ENCODE peak calls at places on chromosome 7, in five cellular contexts. M is thyroid gland, U is testis, X is ovary, G is A549. C is an unnamed sample.

GRCh38 chr7:116423499-116423898 is 76.0 kb upstream of the CAV2 start:
- DNase-seq in M (no peak), U (no peak), X (no peak), G (no peak), C (no peak)

GRCh38 chr7:140197938-140198337 is 21.2 kb upstream of the KDM7A start:
- DNase-seq in M (no peak), U (no peak), X (no peak), G (no peak), C (no peak)

GRCh38 chr7:140284062-140284461 is 107.3 kb upstream of the KDM7A start:
- DNase-seq in M (no peak), U (no peak), X (no peak), G (no peak), C (no peak)

GRCh38 chr7:157477550-157478212 is 140.9 kb downstream of the DNAJB6 start:
- DNase-seq in M (no peak), U (no peak), X (no peak), G (no peak), C (no peak)

GRCh38 chr7:1355568-1356340 is 103.5 kb downstream of the MICALL2 start:
- DNase-seq in M (peak; percentile 45), U (no peak), X (no peak), G (no peak), C (peak; percentile 47)

GRCh38 chr7:140364819-140365218 is 33.5 kb downstream of the SLC37A3 start:
- DNase-seq in M (no peak), U (no peak), X (no peak), G (no peak), C (no peak)

GRCh38 chr7:19713676-19714075 is 4.8 kb upstream of the POLR1F start:
- DNase-seq in M (peak; percentile 25), U (peak; percentile 55), X (no peak), G (no peak), C (no peak)

GRCh38 chr7:2232766-2233520 is at the start of gene MAD1L1:
- DNase-seq in M (peak; percentile 91), U (peak; percentile 93), X (peak; percentile 93), G (peak; percentile 87), C (peak; percentile 92)

DNA sequence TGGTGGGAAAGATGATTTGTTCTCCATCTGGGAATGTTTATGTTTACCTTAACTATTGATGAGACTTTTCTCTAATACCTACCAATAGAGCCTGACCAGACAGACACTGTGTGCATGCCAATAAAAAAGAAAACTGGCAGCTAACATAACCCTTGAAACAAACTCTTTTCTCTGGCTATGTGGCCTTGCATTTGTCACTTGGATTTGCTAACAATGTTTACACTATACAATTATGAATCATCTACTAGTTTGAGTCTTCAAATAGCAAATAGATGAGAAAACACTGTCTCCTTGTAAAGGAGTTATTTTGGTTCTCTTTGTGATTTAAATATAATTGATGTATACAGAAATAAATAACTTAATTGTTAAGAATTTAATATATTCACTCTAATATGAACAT is 273.1 kb downstream of the SEMA3D start:
- DNase-seq in M (no peak), U (no peak), X (no peak), G (no peak), C (no peak)
- TF ChIP-seq POLR2A in M (no peak), U (no peak), X (no peak), G (no peak), C (no peak)

GRCh38 chr7:94297397-94297838 is 97.3 kb upstream of the COL1A2 start:
- DNase-seq in M (no peak), U (peak; percentile 59), X (peak; percentile 70), G (no peak), C (no peak)

GRCh38 chr7:94300176-94300835 is 94.4 kb upstream of the COL1A2 start:
- DNase-seq in M (no peak), U (peak; percentile 29), X (no peak), G (peak; percentile 11), C (no peak)

GRCh38 chr7:94303736-94304135 is 91.0 kb upstream of the COL1A2 start:
- DNase-seq in M (no peak), U (peak; percentile 38), X (peak; percentile 35), G (no peak), C (no peak)

GRCh38 chr7:94298943-94299342 is 95.8 kb upstream of the COL1A2 start:
- DNase-seq in M (no peak), U (no peak), X (no peak), G (no peak), C (no peak)

GRCh38 chr7:94301024-94301588 is 93.6 kb upstream of the COL1A2 start:
- DNase-seq in M (peak; percentile 47), U (peak; percentile 78), X (peak; percentile 83), G (peak; percentile 93), C (peak; percentile 45)
- TF ChIP-seq POLR2A in M (no peak), U (no peak), X (no peak), G (no peak), C (no peak)

GRCh38 chr7:150434240-150434639 is 16.2 kb upstream of the GIMAP8 start:
- DNase-seq in M (no peak), U (no peak), X (no peak), G (no peak), C (no peak)

GRCh38 chr7:150431839-150432658 is 18.4 kb upstream of the GIMAP8 start:
- DNase-seq in M (peak; percentile 50), U (no peak), X (no peak), G (no peak), C (peak; percentile 15)

GRCh38 chr7:150435047-150435389 is 15.4 kb upstream of the GIMAP8 start:
- DNase-seq in M (no peak), U (no peak), X (no peak), G (no peak), C (no peak)

GRCh38 chr7:150435390-150436073 is 14.9 kb upstream of the GIMAP8 start:
- DNase-seq in M (no peak), U (no peak), X (no peak), G (no peak), C (peak; percentile 43)

DNA sequence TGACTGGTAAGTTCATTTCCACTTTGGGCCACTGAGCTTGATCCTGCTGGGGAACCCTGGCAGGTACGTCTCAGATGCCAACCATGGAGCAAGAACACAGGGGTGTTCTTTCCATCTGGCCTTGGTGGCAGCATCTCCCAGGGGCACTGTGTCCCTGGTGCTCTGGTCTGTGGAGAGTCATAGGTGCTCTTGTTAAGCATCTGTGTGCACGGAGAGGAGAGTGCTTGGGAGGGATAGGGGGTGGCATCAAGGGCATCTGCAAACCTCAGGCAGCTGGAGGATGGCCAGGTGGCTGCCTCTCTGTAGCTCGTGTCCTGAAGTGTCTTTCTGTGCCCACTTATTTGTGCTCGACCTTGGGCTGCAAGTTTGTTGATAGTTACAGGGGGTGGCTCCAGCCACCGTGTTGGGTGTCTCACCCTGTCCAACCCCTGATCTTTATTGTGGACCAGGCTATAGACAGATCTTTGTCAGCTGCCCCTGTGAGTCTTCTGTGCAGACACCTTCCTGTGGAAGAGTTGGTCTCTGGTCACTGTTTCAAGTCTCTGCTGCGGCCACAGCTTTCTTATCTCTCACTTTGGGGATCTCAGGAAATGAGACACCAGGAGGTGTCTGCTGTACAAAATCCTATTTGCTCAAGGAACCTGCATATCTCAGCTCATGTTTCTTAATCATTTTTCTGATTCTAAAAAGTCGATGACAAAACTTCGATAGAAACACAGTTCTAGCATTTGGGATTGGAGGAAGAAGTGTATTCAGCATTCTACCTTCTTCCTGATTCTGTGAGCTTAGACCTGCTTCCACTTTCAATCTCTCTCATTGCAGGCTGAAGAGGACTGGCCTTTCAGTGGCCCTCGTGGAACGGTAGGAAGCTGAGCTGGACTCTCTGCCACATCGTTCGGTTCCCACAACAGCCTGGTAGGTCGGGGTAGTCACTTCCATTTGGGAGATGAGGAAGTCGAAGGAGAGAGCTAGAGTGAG is 17.2 kb upstream of the GIMAP8 start:
- DNase-seq in M (no peak), U (no peak), X (no peak), G (no peak), C (no peak)
- TF ChIP-seq POLR2A in M (no peak), U (no peak), X (no peak), G (no peak), C (no peak)

GRCh38 chr7:4755045-4755444 is 20.4 kb upstream of the AP5Z1 start:
- DNase-seq in M (no peak), U (no peak), X (no peak), G (no peak), C (no peak)

GRCh38 chr7:4751398-4751947 is 23.9 kb upstream of the AP5Z1 start:
- DNase-seq in M (no peak), U (no peak), X (no peak), G (no peak), C (no peak)

GRCh38 chr7:4754433-4755010 is 20.9 kb upstream of the AP5Z1 start:
- DNase-seq in M (no peak), U (no peak), X (no peak), G (no peak), C (no peak)

GRCh38 chr7:4749798-4750197 is 25.6 kb upstream of the AP5Z1 start:
- DNase-seq in M (no peak), U (no peak), X (no peak), G (no peak), C (no peak)

GRCh38 chr7:4753610-4754432 is 21.6 kb upstream of the AP5Z1 start:
- DNase-seq in M (peak; percentile 83), U (peak; percentile 84), X (peak; percentile 81), G (peak; percentile 90), C (peak; percentile 84)
- TF ChIP-seq POLR2A in M (no peak), U (no peak), X (no peak), G (no peak), C (no peak)